ENCODE peak calls at places on chromosome 6, in seven cellular contexts. Z, Q, W, B, P, V and G are unnamed samples.

GRCh38 chr6:41774841-41775240 is 4.9 kb downstream of the FRS3 start:
- ATAC-seq in Q (no peak), Z (no peak), W (no peak), B (no peak), P (no peak), V (no peak), G (no peak)

GRCh38 chr6:19042452-19042851 is 655.3 kb downstream of the RNF144B start:
- ATAC-seq in B (no peak), Z (no peak), Q (no peak), P (no peak), W (no peak), V (no peak), G (no peak)

GRCh38 chr6:108942556-108943492 is 94.6 kb downstream of the ARMC2 start:
- ATAC-seq in Z (no peak), V (no peak), B (no peak), P (no peak), Q (no peak), W (peak; percentile 31), G (no peak)

GRCh38 chr6:6771964-6772363 is 183.4 kb downstream of the LY86 start:
- ATAC-seq in P (no peak), Z (no peak), Q (no peak), B (no peak), V (no peak), W (no peak), G (no peak)

GRCh38 chr6:165729307-165729936 is 66.4 kb upstream of the PDE10A start:
- ATAC-seq in P (peak; percentile 67), W (peak; percentile 89), B (no peak), V (peak; percentile 60), Q (peak; percentile 65), Z (peak; percentile 71), G (no peak)

GRCh38 chr6:158279615-158280014 is 32.6 kb upstream of the TULP4 start:
- ATAC-seq in V (no peak), B (peak; percentile 87), Q (no peak), P (no peak), Z (no peak), W (no peak), G (no peak)

GRCh38 chr6:35359744-35360348 is 17.5 kb downstream of the PPARD start:
- ATAC-seq in Z (peak; percentile 64), B (peak; percentile 4), Q (peak; percentile 35), V (peak; percentile 78), W (peak; percentile 57), P (no peak), G (peak; percentile 31)

GRCh38 chr6:25441658-25442276 is 162.6 kb downstream of the CARMIL1 start:
- ATAC-seq in P (no peak), W (no peak), B (no peak), Q (no peak), V (no peak), Z (no peak), G (no peak)

GRCh38 chr6:27161603-27161945 is 85.9 kb upstream of the PRSS16 start:
- ATAC-seq in Z (no peak), P (no peak), B (no peak), V (no peak), Q (no peak), W (no peak), G (no peak)

GRCh38 chr6:39189915-39190544 is 39.2 kb downstream of the KCNK5 start:
- ATAC-seq in V (peak; percentile 75), W (peak; percentile 84), P (peak; percentile 98), Q (peak; percentile 98), Z (peak; percentile 51), B (peak; percentile 33), G (peak; percentile 44)

GRCh38 chr6:139369068-139369467 is 5.4 kb downstream of the CITED2 start:
- ATAC-seq in Q (no peak), W (no peak), B (no peak), Z (no peak), V (no peak), P (no peak), G (no peak)

GRCh38 chr6:108838101-108838717 is 10.0 kb upstream of the ARMC2 start:
- ATAC-seq in Z (no peak), V (peak; percentile 35), Q (peak; percentile 76), B (no peak), P (no peak), W (no peak), G (no peak)

GRCh38 chr6:44559486-44560270 is 172.2 kb downstream of the CDC5L start:
- ATAC-seq in P (no peak), Z (no peak), V (no peak), W (no peak), Q (no peak), B (no peak), G (no peak)

GRCh38 chr6:116278853-116279231 is 888 bp downstream of the TSPYL1 start:
- ATAC-seq in Z (peak; percentile 2), V (peak; percentile 40), W (peak; percentile 49), B (peak; percentile 24), Q (peak; percentile 68), P (peak; percentile 7), G (peak; percentile 22)

GRCh38 chr6:116513224-116513875 is 1.9 kb downstream of the CALHM5 start:
- ATAC-seq in V (no peak), B (no peak), Q (no peak), Z (no peak), W (no peak), P (no peak), G (no peak)

GRCh38 chr6:99816795-99817194 is 177.2 kb downstream of the MCHR2 start:
- ATAC-seq in W (no peak), Q (no peak), P (no peak), B (no peak), Z (no peak), V (no peak), G (no peak)

GRCh38 chr6:50718058-50718457 is 4.7 kb downstream of the TFAP2D start:
- ATAC-seq in Z (no peak), W (no peak), B (no peak), P (no peak), Q (no peak), V (no peak), G (no peak)

GRCh38 chr6:90559931-90560330 is 26.9 kb downstream of the MAP3K7 start:
- ATAC-seq in W (no peak), B (no peak), Q (no peak), V (no peak), Z (no peak), P (no peak), G (no peak)

GRCh38 chr6:2858678-2859324 is 17.1 kb upstream of the SERPINB1 start:
- ATAC-seq in P (peak; percentile 39), V (no peak), B (no peak), Z (peak; percentile 7), Q (peak; percentile 12), W (peak; percentile 5), G (no peak)

GRCh38 chr6:13177617-13178506 is 150.5 kb downstream of the TBC1D7 start:
- ATAC-seq in P (no peak), Q (no peak), W (no peak), V (no peak), B (no peak), Z (no peak), G (no peak)

GRCh38 chr6:19705606-19706005 is 131.6 kb upstream of the ID4 start:
- ATAC-seq in B (no peak), Q (no peak), Z (no peak), W (no peak), V (no peak), P (no peak), G (no peak)

GRCh38 chr6:118546164-118546929 is 1.7 kb upstream of the PLN start:
- ATAC-seq in W (no peak), Q (no peak), B (no peak), V (no peak), Z (no peak), P (no peak), G (no peak)
- H3K27me3 ChIP-seq in W (no peaks in the 10 kb centered on the region), Q (no peaks in the 10 kb centered on the region), B (no peaks in the 10 kb centered on the region), V (no peaks in the 10 kb centered on the region), Z (no peaks in the 10 kb centered on the region), P (no peaks in the 10 kb centered on the region), G (no peaks in the 10 kb centered on the region)

DNA sequence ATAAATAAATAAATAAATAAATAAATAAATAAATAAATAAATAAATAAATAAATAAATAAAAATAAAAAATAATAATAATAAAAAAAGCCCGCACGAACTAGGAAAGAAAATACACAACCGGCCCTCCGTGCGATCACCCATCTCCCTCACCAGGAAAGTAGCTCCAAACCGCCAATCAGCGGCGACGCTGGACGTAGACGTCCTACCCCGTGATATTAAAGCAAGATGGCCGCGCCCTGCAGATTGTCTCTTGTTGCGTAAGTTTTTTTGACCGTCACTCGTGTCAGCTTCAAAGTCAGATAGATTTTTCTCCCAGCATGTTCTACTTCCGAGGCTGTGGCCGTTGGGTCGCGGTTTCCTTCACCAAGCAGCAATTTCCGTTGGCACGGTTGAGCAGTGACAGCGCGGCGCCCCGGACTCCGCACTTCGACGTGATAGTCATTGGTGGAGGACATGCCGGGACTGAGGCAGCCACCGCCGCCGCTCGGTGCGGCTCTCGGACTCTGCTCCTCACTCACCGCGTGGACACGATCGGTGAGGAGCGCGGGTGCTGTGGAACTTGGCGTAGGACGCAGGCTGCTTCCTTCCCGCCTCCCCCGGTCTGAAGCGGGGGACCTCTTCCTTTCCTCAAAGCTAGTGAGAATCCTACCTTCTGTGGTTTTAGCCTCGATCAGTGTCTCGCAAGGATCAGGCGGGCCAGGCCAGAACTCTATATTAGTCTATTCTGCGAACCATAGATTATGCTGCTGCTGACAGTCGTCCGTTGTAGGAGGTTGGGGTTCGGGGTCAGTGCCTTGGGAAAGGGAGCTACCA is at the start of gene MTO1:
- ATAC-seq in B (peak; percentile 99), Z (peak; percentile 98), Q (peak; percentile 96), V (peak; percentile 98), P (peak; percentile 96), W (peak; percentile 96), G (peak; percentile 97)
- TF ChIP-seq POLR2A in B (peak; percentile 40), Z (peak; percentile 57), Q (peak; percentile 81), V (peak; percentile 79), P (peak; percentile 89), W (peak; percentile 78), G (no peak)

GRCh38 chr6:96913621-96914020 is 10.9 kb upstream of the KLHL32 start:
- ATAC-seq in W (no peak), Q (no peak), Z (no peak), B (no peak), V (no peak), P (no peak), G (no peak)

GRCh38 chr6:96911171-96911570 is 13.4 kb upstream of the KLHL32 start:
- ATAC-seq in V (no peak), B (no peak), Q (no peak), P (no peak), W (no peak), Z (no peak), G (no peak)

GRCh38 chr6:96917098-96917497 is 7.4 kb upstream of the KLHL32 start:
- ATAC-seq in V (no peak), W (no peak), Z (no peak), P (no peak), B (no peak), Q (no peak), G (no peak)
- H3K27me3 ChIP-seq in V (no peaks in the 10 kb centered on the region), W (no peaks in the 10 kb centered on the region), Z (peaks cover 15% of the 10 kb centered on the region), P (peaks cover under 1% of the 10 kb centered on the region), B (peaks cover 2% of the 10 kb centered on the region), Q (peaks cover 10% of the 10 kb centered on the region), G (peaks cover 17% of the 10 kb centered on the region)

DNA sequence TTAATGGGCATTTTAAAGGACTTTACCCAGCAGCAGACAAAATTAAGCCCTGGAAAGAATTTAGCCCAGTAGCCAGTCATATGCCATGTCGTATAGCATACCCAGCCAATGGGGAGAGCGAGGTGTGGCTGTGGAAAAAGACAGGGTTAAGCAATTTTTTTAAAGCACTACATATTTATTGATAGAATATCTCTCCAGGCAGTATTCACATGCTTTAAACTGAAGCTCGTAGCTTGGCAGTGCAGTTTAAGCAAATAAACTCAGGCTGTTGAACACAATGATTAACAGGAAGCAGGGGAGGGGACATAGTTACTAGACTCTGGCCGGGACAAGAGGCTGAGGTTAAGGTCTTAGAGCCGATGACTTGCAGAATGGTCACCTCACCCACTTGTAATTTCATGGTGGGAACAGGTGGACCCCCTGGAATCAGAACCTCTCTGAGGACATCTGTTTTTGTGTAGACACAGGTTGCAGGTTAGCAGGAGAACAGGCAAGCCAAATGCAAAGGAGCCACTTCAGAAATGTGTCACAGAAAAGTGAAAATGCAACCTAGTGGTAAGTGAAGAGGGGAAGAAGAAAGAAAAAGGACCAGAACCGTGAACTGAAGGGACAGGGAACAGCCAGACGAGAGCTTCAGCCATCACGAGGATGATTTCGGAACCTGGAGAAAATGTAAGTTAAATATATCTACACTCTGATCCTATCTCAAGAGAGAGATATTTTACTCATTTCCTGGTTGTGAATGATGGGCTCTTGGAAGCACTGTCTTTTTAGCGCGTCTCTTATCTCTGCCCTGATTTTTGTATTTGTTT is 7.2 kb downstream of the GCNT2 start:
- ATAC-seq in Z (peak; percentile 92), B (no peak), W (peak; percentile 90), Q (peak; percentile 92), P (peak; percentile 66), V (peak; percentile 88), G (peak; percentile 49)
- TF ChIP-seq POLR2A in Z (no peak), B (peak; percentile 31), W (peak; percentile 88), Q (peak; percentile 96), P (peak; percentile 65), V (peak; percentile 75), G (no peak)